ENCODE peak calls at places on chromosomes 12 and 14, in six cellular contexts. Y is PC-3, V is MM.1S, W is GM23338, P is GM23248, S is neural progenitor cell. G is an unnamed sample.

GRCh38 chr12:131865196-131865875 is 29.1 kb upstream of the ULK1 start:
- DNase-seq in S (no peak), V (no peak), W (no peak), Y (peak; percentile 99), P (peak; percentile 38), G (peak; percentile 87)

GRCh38 chr12:75437564-75437963 is 43.0 kb upstream of the GLIPR1 start:
- DNase-seq in W (no peak), V (peak; percentile 53), Y (peak; percentile 27), S (no peak), P (peak; percentile 54), G (no peak)

GRCh38 chr12:47223848-47224213 is 144.1 kb upstream of the AMIGO2 start:
- DNase-seq in V (no peak), Y (no peak), W (no peak), S (no peak), P (no peak), G (no peak)

GRCh38 chr12:65100140-65100539 is 21.0 kb downstream of the WIF1 start:
- DNase-seq in W (peak; percentile 65), Y (peak; percentile 59), V (no peak), P (no peak), S (peak; percentile 45), G (no peak)

GRCh38 chr12:50187084-50187900 is 20.1 kb upstream of the CERS5 start:
- DNase-seq in W (no peak), P (peak; percentile 90), Y (no peak), V (peak; percentile 53), S (no peak), G (no peak)

GRCh38 chr12:96338852-96339478 is 61.3 kb downstream of the CDK17 start:
- DNase-seq in V (no peak), P (no peak), W (no peak), Y (no peak), S (no peak), G (no peak)

GRCh38 chr12:3042394-3042793 is 34.8 kb upstream of the TSPAN9 start:
- DNase-seq in S (no peak), Y (no peak), V (no peak), W (no peak), P (no peak), G (no peak)

GRCh38 chr12:50185975-50186663 is 18.9 kb upstream of the CERS5 start:
- DNase-seq in V (no peak), W (no peak), Y (peak; percentile 45), P (peak; percentile 79), S (no peak), G (no peak)

GRCh38 chr14:37584211-37585100 is 10.6 kb downstream of the FOXA1 start:
- DNase-seq in V (no peak), W (peak; percentile 57), Y (peak; percentile 71), S (no peak), P (no peak), G (no peak)

GRCh38 chr14:45972416-45972815 is 679.2 kb downstream of the RPL10L start:
- DNase-seq in S (no peak), W (no peak), Y (no peak), P (no peak), V (no peak), G (no peak)

GRCh38 chr12:100234166-100234565 is 32.7 kb downstream of the DEPDC4 start:
- DNase-seq in S (no peak), W (peak; percentile 17), Y (peak; percentile 90), P (peak; percentile 79), V (no peak), G (peak; percentile 25)

GRCh38 chr14:72617391-72618011 is 276.4 kb downstream of the DPF3 start:
- DNase-seq in P (peak; percentile 35), W (peak; percentile 19), Y (no peak), V (no peak), S (peak; percentile 48), G (no peak)

GRCh38 chr12:110280784-110281548 is at the start of gene ATP2A2:
- DNase-seq in Y (peak; percentile 96), S (peak; percentile 97), W (peak; percentile 91), P (peak; percentile 97), V (peak; percentile 83), G (peak; percentile 64)

GRCh38 chr14:45252356-45253069 is 489 bp downstream of the MIS18BP1 start:
- DNase-seq in W (peak; percentile 30), P (peak; percentile 58), Y (peak; percentile 18), S (peak; percentile 12), V (no peak), G (no peak)

GRCh38 chr12:56414401-56414800 is 34.8 kb downstream of the TIMELESS start:
- DNase-seq in V (no peak), W (no peak), S (no peak), P (no peak), Y (no peak), G (no peak)

GRCh38 chr12:52903855-52904508 is 894 bp downstream of the KRT8 start:
- DNase-seq in P (peak; percentile 45), Y (peak; percentile 75), V (no peak), S (peak; percentile 80), W (peak; percentile 65), G (peak; percentile 73)

GRCh38 chr12:45051490-45052105 is 699 bp upstream of the DBX2 start:
- DNase-seq in S (peak; percentile 9), Y (peak; percentile 15), V (no peak), W (peak; percentile 34), P (peak; percentile 35), G (no peak)

GRCh38 chr12:19190292-19191031 is 60.9 kb downstream of the PLEKHA5 start:
- DNase-seq in Y (peak; percentile 8), P (peak; percentile 80), S (no peak), V (no peak), W (no peak), G (no peak)

GRCh38 chr12:28899951-28900350 is 249.1 kb upstream of the FAR2 start:
- DNase-seq in P (peak; percentile 93), Y (peak; percentile 99), S (no peak), V (no peak), W (no peak), G (no peak)

DNA sequence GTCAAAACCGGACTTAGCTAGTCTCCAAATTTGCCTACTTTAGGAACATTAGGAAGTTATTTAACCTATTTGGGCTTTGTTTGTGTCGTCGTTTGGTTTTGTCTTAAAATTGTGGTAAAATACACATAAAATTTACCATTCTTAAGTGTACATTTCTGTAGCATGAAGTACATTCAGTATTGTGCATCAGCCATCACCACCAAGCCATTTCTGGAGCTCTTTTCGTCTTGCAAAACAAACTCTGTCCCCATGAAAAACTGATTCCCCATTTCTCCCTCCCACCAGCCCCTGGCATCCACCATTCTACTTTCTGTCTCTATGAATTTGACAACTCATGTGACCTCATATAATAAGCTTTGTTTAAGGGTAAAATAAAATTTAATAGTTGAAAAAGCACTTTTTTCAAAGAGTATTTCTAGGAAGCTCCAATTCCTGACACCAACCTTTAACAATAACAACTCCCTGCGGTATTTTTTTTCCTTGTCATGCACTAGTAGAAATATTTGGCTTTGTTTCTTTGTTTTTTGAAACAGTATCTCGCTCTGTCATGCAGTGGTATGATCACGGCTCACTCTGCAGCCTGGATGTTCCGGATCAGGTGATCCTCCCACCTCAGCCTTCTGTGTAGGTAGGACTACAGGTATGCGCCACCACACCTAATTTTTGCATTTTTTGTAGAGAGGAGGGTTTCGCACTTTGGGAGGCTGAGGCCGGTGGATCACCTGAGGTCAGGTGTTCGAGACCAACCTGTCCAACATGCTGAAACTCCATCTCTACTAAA is 3.6 kb upstream of the UBC start:
- DNase-seq in V (peak; percentile 57), W (no peak), Y (peak; percentile 53), P (peak; percentile 56), S (no peak), G (peak; percentile 65)
- H3F3A ChIP-seq in V (peaks cover 79% of the 10 kb centered on the region), W (peaks cover 8% of the 10 kb centered on the region), Y (peaks cover 18% of the 10 kb centered on the region), P (peaks cover 63% of the 10 kb centered on the region), S (peaks cover 66% of the 10 kb centered on the region), G (peaks cover 77% of the 10 kb centered on the region)

DNA sequence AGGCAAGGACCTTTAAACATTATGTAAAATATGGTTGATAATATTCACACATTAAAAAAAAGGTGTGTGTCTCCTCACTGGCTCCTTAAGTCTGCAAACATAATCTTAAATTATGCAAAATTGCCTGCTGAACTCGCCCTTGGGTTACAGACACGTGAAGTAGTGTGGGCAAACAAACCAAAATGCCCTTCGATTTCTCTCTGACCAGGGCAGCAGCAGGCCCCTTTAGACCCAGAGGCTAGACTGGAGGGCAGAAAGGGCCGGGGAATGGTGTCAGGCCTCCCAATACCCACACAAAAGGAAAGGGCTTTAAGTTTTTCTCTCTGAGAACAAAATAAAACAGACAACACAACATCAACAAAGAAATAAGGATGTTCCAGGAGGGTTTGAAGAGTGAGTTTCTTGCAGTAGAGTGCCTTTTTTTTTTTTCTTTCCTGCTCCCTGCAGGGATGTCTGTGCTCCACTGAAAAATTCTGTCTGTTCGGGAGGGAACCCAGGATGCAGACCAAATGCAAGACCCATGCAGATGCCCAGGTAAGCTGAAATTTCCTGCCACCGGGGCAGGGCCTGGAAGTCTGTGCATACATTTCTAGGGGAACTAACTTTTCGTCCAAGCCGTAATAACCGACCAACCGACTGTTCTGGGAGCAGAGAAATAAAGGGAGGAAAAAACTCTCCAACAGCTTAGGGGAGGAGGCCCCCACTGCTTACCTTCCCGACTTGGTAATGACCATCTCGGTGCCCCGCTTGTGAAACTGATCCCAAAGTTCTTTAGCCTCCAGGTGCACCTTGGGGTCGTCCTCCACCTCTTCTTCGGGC is 1.7 kb downstream of the TBX3 start:
- DNase-seq in W (peak; percentile 12), Y (peak; percentile 20), V (no peak), P (peak; percentile 44), S (no peak), G (no peak)
- H3K4me3 ChIP-seq in W (peak overlapping the region; percentile 69), Y (peak overlapping the region; percentile 94), V (no peak overlapping the region), P (peak overlapping the region; percentile 98), S (peak overlapping the region; percentile 45), G (no peak overlapping the region)

GRCh38 chr14:51605575-51605974 is 46.1 kb upstream of the FRMD6 start:
- DNase-seq in W (no peak), Y (no peak), P (no peak), V (no peak), S (no peak), G (no peak)
- TF ChIP-seq EZH2 in W (no peak), Y (no peak), P (no peak), V (no peak), S (no peak), G (no peak)

GRCh38 chr12:27575099-27575779 is 51.2 kb downstream of the PPFIBP1 start:
- DNase-seq in P (no peak), Y (peak; percentile 46), V (no peak), W (no peak), S (no peak), G (no peak)

GRCh38 chr12:27575780-27576154 is 51.8 kb downstream of the PPFIBP1 start:
- DNase-seq in S (no peak), V (no peak), P (no peak), Y (peak; percentile 49), W (no peak), G (no peak)

GRCh38 chr12:27571463-27571862 is 47.5 kb downstream of the PPFIBP1 start:
- DNase-seq in Y (peak; percentile 54), W (no peak), S (no peak), P (peak; percentile 94), V (no peak), G (no peak)

GRCh38 chr12:27573972-27574371 is 50.0 kb downstream of the PPFIBP1 start:
- DNase-seq in P (peak; percentile 95), V (no peak), Y (peak; percentile 99), W (no peak), S (no peak), G (no peak)

DNA sequence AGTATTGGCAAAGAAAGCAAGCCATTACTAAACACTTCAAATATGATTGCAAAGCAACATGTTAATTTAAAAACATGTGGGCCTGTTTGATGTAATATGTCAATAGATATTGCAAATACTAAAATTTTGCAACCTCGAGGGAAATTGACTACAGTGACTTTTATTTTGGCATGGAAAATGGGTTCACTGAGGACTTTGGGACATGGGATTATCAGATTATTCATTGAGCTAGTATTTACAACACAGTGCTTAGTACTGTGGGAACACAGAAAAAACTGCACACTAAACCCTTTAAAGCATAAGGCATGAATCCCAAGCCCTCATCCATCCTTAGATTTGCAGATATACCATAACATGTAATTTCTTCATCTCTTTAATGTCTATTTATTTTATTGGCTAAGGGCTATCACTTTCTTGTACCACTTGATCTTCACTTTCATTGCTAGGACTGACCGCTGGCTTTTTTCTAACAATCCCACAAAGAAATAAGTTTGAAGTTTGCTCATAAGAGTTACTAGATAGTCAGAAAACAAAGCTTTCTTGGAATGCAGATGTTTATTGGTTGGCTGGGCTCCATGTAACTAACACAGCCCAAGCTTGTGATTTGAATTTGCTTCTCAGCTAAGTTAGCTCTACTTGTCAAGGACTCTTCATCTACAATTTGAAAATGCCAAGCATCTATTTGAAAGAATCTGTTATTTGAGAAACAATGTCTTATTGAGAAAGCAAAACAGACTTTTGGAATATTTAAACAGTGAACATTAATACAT is 48.7 kb downstream of the PPFIBP1 start:
- DNase-seq in P (peak; percentile 63), V (no peak), Y (peak; percentile 41), S (no peak), W (no peak), G (no peak)
- H3F3A ChIP-seq in P (peaks cover 60% of the 10 kb centered on the region), V (no peaks in the 10 kb centered on the region), Y (peaks cover 16% of the 10 kb centered on the region), S (no peaks in the 10 kb centered on the region), W (no peaks in the 10 kb centered on the region), G (no peaks in the 10 kb centered on the region)

G was measured in PC-9.